ENCODE peak calls at places on chromosomes 13 and 19, in nine cellular contexts. One of them, this sample, is unnamed. For H3K4me1, the result is how much of the 10 kb centered on the place peaks cover.

GRCh38 chr19:29495091-29495490 is 30.7 kb upstream of the VSTM2B start:
- DNase-seq in breast epithelium: no peak
- DNase-seq in esophagus squamous epithelium: no peak
- DNase-seq in psoas muscle: no peak
- DNase-seq in IMR-90: no peak
- DNase-seq in vagina: peak
- DNase-seq in Peyer's patch: no peak
- DNase-seq in A549: no peak
- DNase-seq in left lung: no peak
- DNase-seq in this sample: no peak

GRCh38 chr19:42427313-42427712 is at the start of gene LIPE:
- DNase-seq in breast epithelium: no peak
- DNase-seq in esophagus squamous epithelium: no peak
- DNase-seq in psoas muscle: no peak
- DNase-seq in IMR-90: no peak
- DNase-seq in vagina: no peak
- DNase-seq in Peyer's patch: no peak
- DNase-seq in A549: no peak
- DNase-seq in left lung: no peak
- DNase-seq in this sample: no peak

GRCh38 chr13:83563499-83563898 is 318.8 kb downstream of the SLITRK1 start:
- DNase-seq in breast epithelium: no peak
- DNase-seq in esophagus squamous epithelium: no peak
- DNase-seq in psoas muscle: no peak
- DNase-seq in IMR-90: no peak
- DNase-seq in vagina: no peak
- DNase-seq in Peyer's patch: no peak
- DNase-seq in A549: no peak
- DNase-seq in left lung: no peak
- DNase-seq in this sample: no peak

GRCh38 chr19:58356236-58356970 is 3.1 kb upstream of the A1BG start:
- DNase-seq in breast epithelium: no peak
- DNase-seq in esophagus squamous epithelium: no peak
- DNase-seq in psoas muscle: no peak
- DNase-seq in IMR-90: peak
- DNase-seq in vagina: no peak
- DNase-seq in Peyer's patch: no peak
- DNase-seq in A549: no peak
- DNase-seq in left lung: no peak
- DNase-seq in this sample: no peak

GRCh38 chr19:6023085-6023682 is 45.2 kb upstream of the RANBP3 start:
- DNase-seq in breast epithelium: no peak
- DNase-seq in esophagus squamous epithelium: no peak
- DNase-seq in psoas muscle: peak
- DNase-seq in IMR-90: peak
- DNase-seq in vagina: no peak
- DNase-seq in Peyer's patch: no peak
- DNase-seq in A549: no peak
- DNase-seq in left lung: peak
- DNase-seq in this sample: no peak

GRCh38 chr19:13171146-13171545 is 20.9 kb downstream of the IER2 start:
- DNase-seq in breast epithelium: no peak
- DNase-seq in esophagus squamous epithelium: no peak
- DNase-seq in psoas muscle: no peak
- DNase-seq in IMR-90: no peak
- DNase-seq in vagina: no peak
- DNase-seq in Peyer's patch: no peak
- DNase-seq in A549: no peak
- DNase-seq in left lung: no peak
- DNase-seq in this sample: no peak

GRCh38 chr13:49409008-49409407 is 34.9 kb downstream of the CAB39L start:
- DNase-seq in breast epithelium: no peak
- DNase-seq in esophagus squamous epithelium: no peak
- DNase-seq in psoas muscle: no peak
- DNase-seq in IMR-90: no peak
- DNase-seq in vagina: no peak
- DNase-seq in Peyer's patch: no peak
- DNase-seq in A549: no peak
- DNase-seq in left lung: no peak
- DNase-seq in this sample: no peak

GRCh38 chr19:33395561-33396550 is 22.3 kb downstream of the CEBPG start:
- DNase-seq in breast epithelium: no peak
- DNase-seq in esophagus squamous epithelium: no peak
- DNase-seq in psoas muscle: peak
- DNase-seq in IMR-90: peak
- DNase-seq in vagina: no peak
- DNase-seq in Peyer's patch: no peak
- DNase-seq in A549: no peak
- DNase-seq in left lung: peak
- DNase-seq in this sample: peak

GRCh38 chr19:50513746-50514345 is at the start of gene ASPDH:
- DNase-seq in breast epithelium: no peak
- DNase-seq in esophagus squamous epithelium: no peak
- DNase-seq in psoas muscle: no peak
- DNase-seq in IMR-90: no peak
- DNase-seq in vagina: no peak
- DNase-seq in Peyer's patch: no peak
- DNase-seq in A549: no peak
- DNase-seq in left lung: no peak
- DNase-seq in this sample: peak

GRCh38 chr19:50512999-50513745 is 541 bp downstream of the ASPDH start:
- DNase-seq in breast epithelium: no peak
- DNase-seq in esophagus squamous epithelium: no peak
- DNase-seq in psoas muscle: no peak
- DNase-seq in IMR-90: no peak
- DNase-seq in vagina: no peak
- DNase-seq in Peyer's patch: no peak
- DNase-seq in A549: no peak
- DNase-seq in left lung: peak
- DNase-seq in this sample: no peak

GRCh38 chr19:50510700-50511068 is 307 bp downstream of the JOSD2 start:
- DNase-seq in breast epithelium: no peak
- DNase-seq in esophagus squamous epithelium: no peak
- DNase-seq in psoas muscle: no peak
- DNase-seq in IMR-90: no peak
- DNase-seq in vagina: no peak
- DNase-seq in Peyer's patch: no peak
- DNase-seq in A549: no peak
- DNase-seq in left lung: no peak
- DNase-seq in this sample: no peak

GRCh38 chr19:50511069-50511822 is at the start of gene JOSD2:
- DNase-seq in breast epithelium: peak
- DNase-seq in esophagus squamous epithelium: peak
- DNase-seq in psoas muscle: peak
- DNase-seq in IMR-90: peak
- DNase-seq in vagina: no peak
- DNase-seq in Peyer's patch: peak
- DNase-seq in A549: peak
- DNase-seq in left lung: peak
- DNase-seq in this sample: peak

DNA sequence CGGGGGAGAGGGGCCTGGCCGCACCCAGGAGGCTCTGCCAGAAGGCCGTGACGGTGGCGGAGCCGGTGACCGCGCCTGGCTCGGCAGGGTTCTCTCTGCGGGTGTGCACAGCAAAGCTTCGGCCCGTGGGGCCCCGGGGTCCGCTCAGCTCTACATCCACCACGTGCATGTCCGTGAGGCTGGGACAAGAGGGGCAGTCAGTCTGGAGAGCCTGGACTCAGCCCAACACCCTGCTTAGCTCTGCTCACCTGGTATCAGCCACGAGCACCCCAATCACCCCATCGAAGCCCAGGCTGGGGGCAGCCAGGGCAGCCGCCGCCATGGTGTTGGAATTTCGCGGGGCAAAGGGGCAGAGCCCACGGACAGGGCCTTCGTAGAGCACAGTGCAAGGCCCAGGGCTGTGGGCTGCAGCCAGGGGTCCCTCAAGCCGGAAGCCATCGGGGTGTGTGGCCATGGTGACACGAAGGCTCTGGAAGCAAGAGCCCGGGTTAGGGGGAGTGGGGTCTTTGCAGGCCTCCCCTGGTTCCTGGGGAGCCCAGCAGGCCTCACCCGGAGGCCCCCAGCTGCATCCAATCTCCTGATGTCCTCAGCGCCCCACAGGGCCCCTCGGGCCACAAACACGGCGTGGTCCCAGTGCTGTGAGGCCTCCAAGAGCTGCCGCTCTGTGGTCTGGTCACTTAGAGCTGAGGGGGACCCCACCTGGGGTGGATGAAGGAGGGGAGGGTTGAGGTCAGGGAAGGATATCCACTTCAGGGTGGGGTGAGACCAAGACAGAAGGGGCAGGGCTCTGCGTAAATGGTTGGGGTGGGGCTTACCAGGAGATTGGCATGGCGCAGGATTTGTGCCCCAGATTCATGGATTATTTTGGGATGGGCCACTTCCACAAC is 1.4 kb downstream of the ASPDH start:
- DNase-seq in breast epithelium: no peak
- DNase-seq in esophagus squamous epithelium: no peak
- DNase-seq in psoas muscle: no peak
- DNase-seq in IMR-90: no peak
- DNase-seq in vagina: no peak
- DNase-seq in Peyer's patch: no peak
- DNase-seq in A549: no peak
- DNase-seq in left lung: peak
- DNase-seq in this sample: peak
- H3K4me3 ChIP-seq in breast epithelium: no peak
- H3K4me3 ChIP-seq in esophagus squamous epithelium: no peak
- H3K4me3 ChIP-seq in psoas muscle: peak
- H3K4me3 ChIP-seq in IMR-90: no peak
- H3K4me3 ChIP-seq in vagina: no peak
- H3K4me3 ChIP-seq in Peyer's patch: no peak
- H3K4me3 ChIP-seq in A549: peak
- H3K4me3 ChIP-seq in left lung: no peak
- H3K4me3 ChIP-seq in this sample: peak

GRCh38 chr19:38183227-38183914 is 40.7 kb downstream of the DPF1 start:
- DNase-seq in breast epithelium: no peak
- DNase-seq in esophagus squamous epithelium: no peak
- DNase-seq in psoas muscle: peak
- DNase-seq in IMR-90: no peak
- DNase-seq in vagina: no peak
- DNase-seq in Peyer's patch: no peak
- DNase-seq in A549: no peak
- DNase-seq in left lung: no peak
- DNase-seq in this sample: no peak

GRCh38 chr19:38180071-38180470 is 44.0 kb downstream of the DPF1 start:
- DNase-seq in breast epithelium: no peak
- DNase-seq in esophagus squamous epithelium: no peak
- DNase-seq in psoas muscle: no peak
- DNase-seq in IMR-90: no peak
- DNase-seq in vagina: no peak
- DNase-seq in Peyer's patch: no peak
- DNase-seq in A549: no peak
- DNase-seq in left lung: no peak
- DNase-seq in this sample: no peak

GRCh38 chr19:38190061-38190460 is 34.0 kb downstream of the DPF1 start:
- DNase-seq in breast epithelium: no peak
- DNase-seq in esophagus squamous epithelium: no peak
- DNase-seq in psoas muscle: no peak
- DNase-seq in IMR-90: no peak
- DNase-seq in vagina: no peak
- DNase-seq in Peyer's patch: no peak
- DNase-seq in A549: no peak
- DNase-seq in left lung: no peak
- DNase-seq in this sample: no peak

GRCh38 chr19:38182536-38183210 is 41.3 kb downstream of the DPF1 start:
- DNase-seq in breast epithelium: no peak
- DNase-seq in esophagus squamous epithelium: no peak
- DNase-seq in psoas muscle: no peak
- DNase-seq in IMR-90: no peak
- DNase-seq in vagina: no peak
- DNase-seq in Peyer's patch: no peak
- DNase-seq in A549: no peak
- DNase-seq in left lung: no peak
- DNase-seq in this sample: no peak

DNA sequence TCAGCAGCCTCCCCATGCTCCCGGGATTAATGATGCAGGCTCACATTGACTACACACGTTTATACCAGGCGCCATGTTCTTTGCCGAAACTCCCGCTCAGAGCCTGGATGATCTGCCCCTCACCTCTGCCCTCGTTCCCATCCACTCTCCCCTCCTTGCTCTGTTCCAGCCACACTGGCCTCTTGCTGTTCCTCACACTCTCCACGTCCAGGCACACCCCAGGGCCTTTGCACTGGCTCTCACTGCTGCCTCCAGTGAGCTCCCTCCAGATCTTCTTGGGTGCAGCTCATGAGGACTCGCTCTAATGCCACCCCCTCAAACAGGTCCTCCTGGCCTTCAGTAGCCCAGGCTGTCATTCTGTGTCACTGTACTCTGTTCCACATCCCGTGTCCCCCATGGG is 39.2 kb downstream of the DPF1 start:
- DNase-seq in breast epithelium: no peak
- DNase-seq in esophagus squamous epithelium: no peak
- DNase-seq in psoas muscle: no peak
- DNase-seq in IMR-90: no peak
- DNase-seq in vagina: no peak
- DNase-seq in Peyer's patch: no peak
- DNase-seq in A549: no peak
- DNase-seq in left lung: no peak
- DNase-seq in this sample: no peak
- H3K27ac ChIP-seq in breast epithelium: no peak
- H3K27ac ChIP-seq in esophagus squamous epithelium: no peak
- H3K27ac ChIP-seq in psoas muscle: peak
- H3K27ac ChIP-seq in IMR-90: no peak
- H3K27ac ChIP-seq in vagina: no peak
- H3K27ac ChIP-seq in Peyer's patch: no peak
- H3K27ac ChIP-seq in A549: no peak
- H3K27ac ChIP-seq in left lung: no peak
- H3K27ac ChIP-seq in this sample: no peak

GRCh38 chr13:45337803-45338202 is 3.2 kb downstream of the TPT1 start:
- DNase-seq in breast epithelium: no peak
- DNase-seq in esophagus squamous epithelium: no peak
- DNase-seq in psoas muscle: no peak
- DNase-seq in IMR-90: no peak
- DNase-seq in vagina: no peak
- DNase-seq in Peyer's patch: no peak
- DNase-seq in A549: no peak
- DNase-seq in left lung: no peak
- DNase-seq in this sample: no peak

GRCh38 chr13:45335397-45336024 is 5.5 kb downstream of the TPT1 start:
- DNase-seq in breast epithelium: no peak
- DNase-seq in esophagus squamous epithelium: no peak
- DNase-seq in psoas muscle: no peak
- DNase-seq in IMR-90: no peak
- DNase-seq in vagina: no peak
- DNase-seq in Peyer's patch: no peak
- DNase-seq in A549: no peak
- DNase-seq in left lung: no peak
- DNase-seq in this sample: no peak

GRCh38 chr13:45337395-45337794 is 3.6 kb downstream of the TPT1 start:
- DNase-seq in breast epithelium: no peak
- DNase-seq in esophagus squamous epithelium: no peak
- DNase-seq in psoas muscle: no peak
- DNase-seq in IMR-90: no peak
- DNase-seq in vagina: no peak
- DNase-seq in Peyer's patch: no peak
- DNase-seq in A549: no peak
- DNase-seq in left lung: no peak
- DNase-seq in this sample: no peak

GRCh38 chr13:45333973-45334922 is 6.7 kb downstream of the TPT1 start:
- DNase-seq in breast epithelium: no peak
- DNase-seq in esophagus squamous epithelium: no peak
- DNase-seq in psoas muscle: no peak
- DNase-seq in IMR-90: peak
- DNase-seq in vagina: no peak
- DNase-seq in Peyer's patch: peak
- DNase-seq in A549: no peak
- DNase-seq in left lung: no peak
- DNase-seq in this sample: no peak

DNA sequence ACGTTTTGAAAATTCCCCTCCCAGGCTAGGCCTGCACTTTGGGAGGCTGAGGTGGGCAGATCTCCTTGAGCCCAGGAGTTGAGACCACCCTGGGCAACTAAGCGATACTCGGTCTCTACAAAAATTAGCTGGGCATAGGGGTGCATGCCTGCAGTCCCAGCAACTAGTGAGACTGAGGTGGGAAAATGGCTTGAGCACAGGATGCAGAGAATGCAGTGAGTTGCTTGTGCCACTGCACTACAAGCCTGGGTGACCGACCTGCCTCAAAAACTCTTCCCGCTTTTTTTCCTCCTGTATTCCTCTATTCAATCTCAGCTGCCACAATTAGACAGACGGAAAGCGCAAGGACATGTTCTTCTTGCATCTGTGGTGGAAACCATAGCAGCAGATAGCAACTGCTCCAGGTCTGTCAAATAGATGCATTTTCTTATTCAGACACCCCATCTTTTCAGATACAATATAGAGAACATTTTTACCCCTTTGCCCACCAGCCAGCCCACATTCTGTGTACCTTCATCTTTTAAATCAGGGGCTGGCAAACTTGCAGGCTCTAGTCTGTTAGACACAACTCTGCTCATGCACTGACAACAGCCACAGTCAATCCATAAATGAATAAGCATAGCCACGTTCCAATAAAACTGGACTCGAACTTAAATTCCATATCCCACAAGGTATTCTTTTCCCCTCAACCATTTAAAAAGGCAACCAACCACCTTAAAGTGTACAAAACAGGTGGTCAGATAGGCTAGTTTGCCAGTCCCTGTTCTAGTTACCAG is 4.8 kb downstream of the TPT1 start:
- DNase-seq in breast epithelium: no peak
- DNase-seq in esophagus squamous epithelium: no peak
- DNase-seq in psoas muscle: no peak
- DNase-seq in IMR-90: no peak
- DNase-seq in vagina: no peak
- DNase-seq in Peyer's patch: no peak
- DNase-seq in A549: no peak
- DNase-seq in left lung: no peak
- DNase-seq in this sample: no peak
- H3K4me1 ChIP-seq in breast epithelium: under half
- H3K4me1 ChIP-seq in esophagus squamous epithelium: under half
- H3K4me1 ChIP-seq in psoas muscle: half or more
- H3K4me1 ChIP-seq in IMR-90: under half
- H3K4me1 ChIP-seq in vagina: half or more
- H3K4me1 ChIP-seq in Peyer's patch: under half
- H3K4me1 ChIP-seq in A549: half or more
- H3K4me1 ChIP-seq in left lung: half or more
- H3K4me1 ChIP-seq in this sample: half or more

DNA sequence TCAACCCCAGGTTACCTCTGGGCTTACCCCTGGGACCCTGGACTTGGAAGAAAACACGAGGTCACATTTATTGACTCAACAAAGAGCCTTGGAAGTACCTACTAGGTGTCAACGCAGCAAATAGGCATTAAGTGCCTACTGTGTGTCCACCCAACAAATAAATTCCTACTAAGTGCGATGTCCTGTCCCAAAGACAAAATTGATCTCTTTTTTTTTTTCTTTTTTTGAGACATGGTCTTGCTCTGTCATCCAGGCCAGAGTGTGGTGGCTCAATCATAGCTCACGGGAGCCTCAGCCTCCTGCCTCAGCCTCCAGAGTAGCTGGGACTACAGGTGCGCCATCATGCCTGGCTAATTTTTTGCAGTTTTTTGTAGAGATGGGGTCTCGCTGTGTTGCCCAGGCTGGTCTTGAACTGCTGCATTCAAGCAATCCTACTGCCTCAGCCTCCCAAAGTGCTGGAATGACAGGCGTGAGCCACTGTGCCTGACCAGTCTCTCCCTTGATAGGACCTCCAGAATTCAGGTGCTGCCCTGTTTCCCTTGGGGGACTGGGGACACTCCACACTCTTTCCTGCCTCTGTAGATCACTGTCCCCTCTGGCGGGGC is 595 bp upstream of the S1PR2 start:
- DNase-seq in breast epithelium: no peak
- DNase-seq in esophagus squamous epithelium: no peak
- DNase-seq in psoas muscle: no peak
- DNase-seq in IMR-90: no peak
- DNase-seq in vagina: no peak
- DNase-seq in Peyer's patch: no peak
- DNase-seq in A549: no peak
- DNase-seq in left lung: no peak
- DNase-seq in this sample: no peak
- H3K4me3 ChIP-seq in breast epithelium: peak
- H3K4me3 ChIP-seq in esophagus squamous epithelium: peak
- H3K4me3 ChIP-seq in psoas muscle: peak
- H3K4me3 ChIP-seq in IMR-90: peak
- H3K4me3 ChIP-seq in vagina: peak
- H3K4me3 ChIP-seq in Peyer's patch: peak
- H3K4me3 ChIP-seq in A549: peak
- H3K4me3 ChIP-seq in left lung: peak
- H3K4me3 ChIP-seq in this sample: peak

This sample was measured in suprapubic skin.